ENCODE peak calls at places on chromosomes 5 and 9, in nine cellular contexts. D is lung, H is lower leg skin, S is heart right ventricle, C is mesenchymal stem cell, U is mucosa of descending colon, Y is astrocyte of the cerebellum, F is coronary artery, R is tibial nerve. M is an unnamed sample.

GRCh38 chr5:107203231-107203630 is 467.5 kb downstream of the EFNA5 start:
- DNase-seq in Y (no peak), C (peak), F (no peak), S (no peak), R (no peak), D (no peak), U (no peak), H (no peak), M (no peak)

GRCh38 chr5:72600401-72600981 is 93.3 kb upstream of the ZNF366 start:
- DNase-seq in D (no peak), S (no peak), R (no peak), Y (no peak), H (no peak), C (peak), U (no peak), F (no peak), M (no peak)

GRCh38 chr5:159899067-159900049 is 16.9 kb upstream of the ADRA1B start:
- DNase-seq in Y (peak), U (no peak), F (no peak), D (no peak), H (no peak), S (no peak), C (peak), R (no peak), M (no peak)

GRCh38 chr9:26995815-26996214 is 9.7 kb downstream of the LRRC19 start:
- DNase-seq in C (no peak), D (no peak), Y (no peak), F (no peak), U (no peak), R (no peak), H (no peak), S (no peak), M (no peak)

GRCh38 chr5:119166026-119166425 is 95.1 kb downstream of the DMXL1 start:
- DNase-seq in U (no peak), D (no peak), R (no peak), Y (no peak), F (no peak), S (no peak), C (peak), H (no peak), M (no peak)

GRCh38 chr5:1536298-1537165 is 12.8 kb upstream of the LPCAT1 start:
- DNase-seq in U (peak), R (no peak), H (no peak), S (no peak), D (peak), Y (no peak), F (peak), C (peak), M (no peak)

GRCh38 chr5:113119271-113119924 is 142.8 kb downstream of the DCP2 start:
- DNase-seq in H (no peak), Y (no peak), U (peak), S (peak), C (no peak), F (no peak), D (no peak), R (peak), M (peak)

GRCh38 chr9:105501414-105501813 is 53.6 kb downstream of the FSD1L start:
- DNase-seq in C (no peak), R (no peak), U (no peak), Y (no peak), D (no peak), H (no peak), F (no peak), S (no peak), M (no peak)

GRCh38 chr9:137318976-137319375 is 16.9 kb upstream of the NRARP start:
- DNase-seq in S (peak), C (peak), R (no peak), Y (no peak), U (peak), D (no peak), H (peak), F (peak), M (peak)

GRCh38 chr5:34657550-34657921 is 1.4 kb downstream of the RAI14 start:
- DNase-seq in C (peak), H (no peak), U (peak), R (no peak), D (no peak), S (peak), F (no peak), Y (no peak), M (peak)

GRCh38 chr5:14728109-14728938 is 63.8 kb downstream of the OTULIN start:
- DNase-seq in C (no peak), D (no peak), F (no peak), H (no peak), S (no peak), R (no peak), Y (no peak), U (peak), M (no peak)

GRCh38 chr9:93562157-93562556 is 14.2 kb upstream of the PHF2 start:
- DNase-seq in U (no peak), Y (no peak), F (no peak), H (peak), R (no peak), S (no peak), D (no peak), C (no peak), M (no peak)

GRCh38 chr5:119285070-119285916 is 70.5 kb upstream of the TNFAIP8 start:
- DNase-seq in C (peak), S (peak), F (no peak), D (no peak), R (no peak), Y (no peak), U (no peak), H (no peak), M (no peak)

GRCh38 chr5:133993563-133993962 is 11.2 kb downstream of the VDAC1 start:
- DNase-seq in C (no peak), U (no peak), F (no peak), Y (no peak), R (no peak), D (no peak), H (no peak), S (no peak), M (no peak)

GRCh38 chr5:143051244-143052058 is 281.3 kb downstream of the ARHGAP26 start:
- DNase-seq in F (no peak), Y (peak), D (no peak), H (no peak), R (no peak), C (peak), S (peak), U (no peak), M (no peak)

GRCh38 chr9:121737481-121737931 is 86.1 kb downstream of the DAB2IP start:
- DNase-seq in H (no peak), S (no peak), R (no peak), C (no peak), Y (no peak), F (no peak), D (no peak), U (peak), M (no peak)

GRCh38 chr5:57174850-57175525 is 1.1 kb downstream of the GPBP1 start:
- DNase-seq in Y (no peak), D (no peak), R (no peak), C (no peak), H (no peak), S (no peak), F (no peak), U (no peak), M (no peak)

GRCh38 chr5:53378590-53379247 is 101.7 kb upstream of the FST start:
- DNase-seq in C (peak), F (no peak), U (no peak), Y (peak), R (no peak), H (no peak), D (no peak), S (no peak), M (no peak)

GRCh38 chr9:121807918-121808278 is 156.5 kb downstream of the DAB2IP start:
- DNase-seq in H (no peak), D (no peak), C (no peak), S (no peak), F (peak), R (no peak), Y (no peak), U (no peak), M (peak)

GRCh38 chr5:164153469-164154172 is 648.2 kb downstream of the MAT2B start:
- DNase-seq in Y (no peak), F (no peak), R (no peak), D (no peak), S (no peak), C (peak), U (no peak), H (no peak), M (no peak)

GRCh38 chr9:124894741-124895170 is 32.8 kb downstream of the ARPC5L start:
- DNase-seq in F (no peak), C (peak), U (no peak), H (no peak), S (no peak), Y (peak), D (no peak), R (no peak), M (no peak)

GRCh38 chr9:111819360-111819759 is 24.6 kb upstream of the SHOC1 start:
- DNase-seq in H (no peak), D (no peak), Y (no peak), R (no peak), U (no peak), F (no peak), S (no peak), C (no peak), M (no peak)

GRCh38 chr5:96177303-96177869 is 215.7 kb upstream of the ELL2 start:
- DNase-seq in D (no peak), F (no peak), R (no peak), Y (peak), C (peak), S (no peak), H (peak), U (no peak), M (no peak)

GRCh38 chr9:135600296-135600805 is 38.8 kb downstream of the PAEP start:
- DNase-seq in D (no peak), H (no peak), R (no peak), Y (no peak), U (no peak), C (no peak), S (no peak), F (no peak), M (no peak)

GRCh38 chr5:114192108-114192507 is 169.8 kb upstream of the KCNN2 start:
- DNase-seq in D (no peak), F (no peak), Y (no peak), S (no peak), R (no peak), U (no peak), C (peak), H (no peak), M (no peak)

GRCh38 chr9:318646-319045 is 104.0 kb downstream of the DOCK8 start:
- DNase-seq in C (no peak), H (no peak), F (no peak), D (no peak), R (no peak), U (no peak), S (no peak), Y (no peak), M (no peak)

GRCh38 chr5:6623228-6623627 is 9.6 kb downstream of the NSUN2 start:
- DNase-seq in C (no peak), Y (no peak), F (no peak), D (no peak), R (no peak), U (no peak), S (no peak), H (no peak), M (no peak)

GRCh38 chr5:44847453-44847852 is 38.7 kb downstream of the MRPS30 start:
- DNase-seq in F (no peak), Y (no peak), S (no peak), R (no peak), C (no peak), U (no peak), H (no peak), D (no peak), M (no peak)

GRCh38 chr5:168192120-168192519 is 99.3 kb upstream of the WWC1 start:
- DNase-seq in S (no peak), R (no peak), H (no peak), C (no peak), D (no peak), U (no peak), F (no peak), Y (no peak), M (no peak)

GRCh38 chr9:70589571-70590263 is 175.3 kb upstream of the KLF9 start:
- DNase-seq in U (no peak), D (no peak), Y (no peak), R (no peak), H (peak), S (peak), F (peak), C (peak), M (peak)

GRCh38 chr5:56054651-56055050 is 59.9 kb upstream of the IL6ST start:
- DNase-seq in C (peak), F (no peak), H (no peak), S (no peak), Y (no peak), U (no peak), D (no peak), R (no peak), M (no peak)

GRCh38 chr5:56055859-56056258 is 61.1 kb upstream of the IL6ST start:
- DNase-seq in C (no peak), F (no peak), D (no peak), H (no peak), R (no peak), S (no peak), U (no peak), Y (no peak), M (no peak)

GRCh38 chr5:56052735-56053134 is 58.0 kb upstream of the IL6ST start:
- DNase-seq in D (no peak), H (no peak), S (no peak), C (no peak), F (no peak), R (no peak), U (no peak), Y (no peak), M (no peak)

GRCh38 chr5:56055287-56055686 is 60.5 kb upstream of the IL6ST start:
- DNase-seq in R (no peak), C (no peak), D (no peak), S (no peak), Y (no peak), H (no peak), U (no peak), F (no peak), M (no peak)

GRCh38 chr5:56053363-56053762 is 58.6 kb upstream of the IL6ST start:
- DNase-seq in U (no peak), S (no peak), Y (no peak), C (no peak), F (no peak), D (no peak), R (no peak), H (no peak), M (no peak)
- H3K4me3 ChIP-seq in U (no peak), S (no peak), Y (no peak), C (no peak), F (no peak), D (no peak), R (no peak), H (no peak), M (no peak)

GRCh38 chr5:10759111-10759510 is 1.9 kb downstream of the DAP start:
- DNase-seq in C (no peak), F (peak), Y (no peak), S (no peak), H (no peak), U (peak), D (no peak), R (no peak), M (peak)
- H3K4me3 ChIP-seq in C (no peak), F (no peak), Y (peak), S (peak), H (no peak), U (no peak), D (no peak), R (no peak), M (no peak)

GRCh38 chr5:42951847-42952411 is 88.2 kb downstream of the ANXA2R start:
- DNase-seq in U (peak), C (no peak), S (peak), Y (peak), H (no peak), R (no peak), F (no peak), D (no peak), M (no peak)

GRCh38 chr5:42949348-42950090 is 90.6 kb downstream of the ANXA2R start:
- DNase-seq in H (peak), Y (peak), D (peak), F (no peak), U (peak), R (no peak), C (no peak), S (peak), M (peak)

GRCh38 chr5:42951169-42951846 is 88.8 kb downstream of the ANXA2R start:
- DNase-seq in U (peak), D (no peak), C (no peak), R (no peak), S (peak), F (peak), Y (no peak), H (peak), M (peak)

GRCh38 chr5:42950091-42950465 is 90.0 kb downstream of the ANXA2R start:
- DNase-seq in U (no peak), C (no peak), H (no peak), F (no peak), D (no peak), S (no peak), Y (no peak), R (no peak), M (no peak)

DNA sequence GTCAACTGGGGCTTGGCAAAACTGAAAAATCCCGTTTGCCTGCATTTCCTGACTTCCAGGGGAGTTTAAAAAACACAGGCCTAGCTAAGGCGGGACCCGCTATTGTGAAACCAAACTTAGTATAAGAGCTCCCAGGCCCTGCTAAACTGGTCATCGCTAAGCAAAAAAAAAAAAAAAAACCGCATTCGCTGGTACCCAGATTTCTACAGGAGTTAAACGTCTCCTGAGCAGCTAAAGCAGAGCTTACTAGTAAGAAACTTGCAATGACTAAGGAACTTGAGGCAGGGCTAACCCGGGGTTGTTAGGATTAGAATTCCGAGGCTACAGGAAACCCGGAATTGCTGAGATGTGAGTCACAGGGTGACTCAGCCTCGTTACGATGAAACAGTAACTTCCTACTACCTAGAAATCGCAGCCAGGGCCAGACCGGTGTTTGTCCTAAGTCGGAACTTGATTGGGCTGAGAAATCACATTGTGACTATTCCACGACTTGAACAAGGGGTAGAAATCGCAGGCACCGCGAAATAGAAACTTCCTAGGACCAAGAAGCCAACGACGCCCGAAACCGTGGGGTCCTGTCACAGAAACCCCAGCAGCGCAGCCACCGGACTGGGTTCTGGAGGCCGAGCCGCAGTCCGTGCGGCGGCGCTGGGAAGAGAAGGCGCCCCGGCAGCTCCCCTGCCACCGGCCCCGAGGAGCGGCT is 89.5 kb downstream of the ANXA2R start:
- DNase-seq in H (peak), R (peak), S (peak), U (no peak), F (peak), D (peak), Y (peak), C (peak), M (peak)
- H3K4me3 ChIP-seq in H (peak), R (peak), S (peak), U (peak), F (peak), D (peak), Y (peak), C (no peak), M (peak)

DNA sequence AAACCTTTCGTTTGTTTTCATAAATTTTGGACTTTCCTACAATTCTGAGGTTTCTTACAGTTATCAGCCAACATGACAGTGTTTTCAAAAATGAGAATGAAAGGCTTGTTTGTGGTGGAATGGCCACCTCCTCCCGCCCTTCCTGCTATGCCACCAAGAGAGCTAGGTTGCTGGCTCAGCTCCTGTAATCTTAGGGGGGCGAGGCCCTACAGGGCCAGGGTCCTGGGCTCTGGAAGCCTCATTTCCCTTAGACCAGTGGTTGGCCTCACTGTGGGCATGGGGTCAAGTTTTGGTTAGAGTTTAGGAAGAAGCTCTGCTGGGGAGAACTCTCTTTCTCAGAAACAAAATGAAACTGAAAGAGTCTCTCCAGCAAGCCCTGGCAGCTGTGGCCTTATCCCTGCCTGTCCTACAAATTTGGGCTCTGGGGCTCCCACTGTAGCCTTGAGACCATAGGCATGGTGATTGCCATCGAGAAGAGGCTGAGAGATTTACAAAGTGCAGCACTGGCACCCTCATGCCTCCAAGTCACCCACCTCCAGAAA is 66.2 kb downstream of the IRX1 start:
- DNase-seq in S (no peak), D (no peak), R (no peak), Y (no peak), H (no peak), F (no peak), U (no peak), C (no peak), M (no peak)
- H3K4me3 ChIP-seq in S (no peak), D (no peak), R (peak), Y (no peak), H (no peak), F (no peak), U (no peak), C (no peak), M (no peak)

GRCh38 chr5:176610430-176610763 is 441 bp upstream of the GPRIN1 start:
- DNase-seq in R (no peak), C (no peak), D (no peak), F (no peak), S (no peak), Y (no peak), H (no peak), U (no peak), M (no peak)

GRCh38 chr5:176611435-176611834 is 1.5 kb upstream of the GPRIN1 start:
- DNase-seq in Y (peak), C (peak), F (no peak), R (peak), H (peak), S (peak), D (peak), U (peak), M (peak)

GRCh38 chr5:176609724-176610429 is at the start of gene GPRIN1:
- DNase-seq in F (no peak), H (no peak), U (peak), C (peak), Y (no peak), R (no peak), S (peak), D (peak), M (peak)

GRCh38 chr5:176612855-176613254 is 2.9 kb upstream of the GPRIN1 start:
- DNase-seq in C (no peak), H (no peak), R (no peak), S (no peak), Y (no peak), U (no peak), D (no peak), F (no peak), M (no peak)

GRCh38 chr5:176612008-176612407 is 2.1 kb upstream of the GPRIN1 start:
- DNase-seq in R (no peak), Y (no peak), H (no peak), C (no peak), D (no peak), U (no peak), F (no peak), S (no peak), M (peak)
- H3K4me3 ChIP-seq in R (no peak), Y (no peak), H (no peak), C (no peak), D (no peak), U (no peak), F (no peak), S (no peak), M (no peak)

GRCh38 chr9:117705386-117705785 is 1.2 kb downstream of the TLR4 start:
- DNase-seq in Y (no peak), D (no peak), R (no peak), C (peak), S (no peak), H (no peak), F (no peak), U (no peak), M (no peak)
- H3K4me3 ChIP-seq in Y (peak), D (peak), R (peak), C (no peak), S (peak), H (no peak), F (peak), U (no peak), M (peak)

GRCh38 chr9:94892675-94893074 is 166.2 kb downstream of the AOPEP start:
- DNase-seq in D (no peak), F (no peak), S (no peak), Y (no peak), U (no peak), C (no peak), R (no peak), H (peak), M (no peak)
- H3K4me3 ChIP-seq in D (no peak), F (no peak), S (no peak), Y (no peak), U (no peak), C (no peak), R (no peak), H (no peak), M (no peak)

GRCh38 chr9:24487946-24488345 is 57.8 kb downstream of the IZUMO3 start:
- DNase-seq in H (no peak), C (no peak), S (no peak), Y (no peak), R (no peak), D (no peak), F (no peak), U (no peak), M (no peak)

GRCh38 chr9:24487250-24487861 is 58.3 kb downstream of the IZUMO3 start:
- DNase-seq in S (no peak), Y (no peak), C (peak), F (no peak), R (no peak), H (no peak), D (no peak), U (no peak), M (no peak)
- H3K4me3 ChIP-seq in S (no peak), Y (no peak), C (no peak), F (no peak), R (no peak), H (no peak), D (no peak), U (no peak), M (no peak)

GRCh38 chr5:23525751-23526150 is 18.3 kb downstream of the PRDM9 start:
- DNase-seq in C (no peak), R (no peak), F (no peak), Y (no peak), S (no peak), H (no peak), U (no peak), D (no peak), M (no peak)

GRCh38 chr5:23528677-23529076 is 21.3 kb downstream of the PRDM9 start:
- DNase-seq in H (no peak), Y (no peak), S (no peak), D (no peak), R (no peak), U (no peak), C (no peak), F (no peak), M (no peak)

GRCh38 chr5:23530571-23530970 is 23.2 kb downstream of the PRDM9 start:
- DNase-seq in U (no peak), F (no peak), R (no peak), S (no peak), Y (no peak), D (no peak), C (no peak), H (no peak), M (no peak)
- H3K4me3 ChIP-seq in U (no peak), F (no peak), R (no peak), S (no peak), Y (no peak), D (no peak), C (no peak), H (no peak), M (no peak)